ENCODE peak calls at places on chromosomes 7 and 10, in seven cellular contexts. I is NB4, T is prostate gland, H is uterus, X is tibial nerve, C is adrenal gland, O is A549. K is an unnamed sample.
A peak's percentile ranks its signal among the peaks of the same experiment; 100 is the strongest.

GRCh38 chr10:1215862-1216575 is 159.8 kb downstream of the WDR37 start:
- DNase-seq in X (no peak), I (no peak), T (no peak), H (no peak), O (no peak), C (no peak), K (no peak)

GRCh38 chr10:58511765-58512469 is 755 bp upstream of the BICC1 start:
- DNase-seq in C (peak; percentile 45), X (peak; percentile 23), O (peak; percentile 17), T (no peak), I (no peak), H (peak; percentile 13), K (no peak)

GRCh38 chr7:131653418-131654248 is 97.2 kb upstream of the PODXL start:
- DNase-seq in O (peak; percentile 47), T (no peak), C (no peak), H (peak; percentile 78), X (no peak), I (no peak), K (no peak)

GRCh38 chr7:135653285-135654080 is 8.8 kb upstream of the STMP1 start:
- DNase-seq in X (no peak), H (no peak), I (no peak), T (no peak), O (no peak), C (no peak), K (no peak)

GRCh38 chr10:88865281-88865876 is 13.7 kb upstream of the ANKRD22 start:
- DNase-seq in H (no peak), C (no peak), O (peak; percentile 17), X (no peak), T (peak; percentile 24), I (peak; percentile 65), K (no peak)

GRCh38 chr10:71629131-71629530 is 90.4 kb downstream of the C10orf105 start:
- DNase-seq in H (no peak), O (no peak), T (no peak), I (no peak), C (no peak), X (no peak), K (no peak)

GRCh38 chr7:44073664-44074348 is 8.4 kb upstream of the PGAM2 start:
- DNase-seq in I (peak; percentile 85), T (peak; percentile 70), C (peak; percentile 77), O (no peak), X (peak; percentile 35), H (peak; percentile 63), K (peak; percentile 17)

GRCh38 chr7:33903770-33904679 is 1.3 kb upstream of the BMPER start:
- DNase-seq in H (peak; percentile 62), X (peak; percentile 33), O (peak; percentile 54), T (no peak), C (peak; percentile 16), I (no peak), K (no peak)

GRCh38 chr7:117132385-117133120 is 179.3 kb downstream of the ST7 start:
- DNase-seq in C (no peak), T (no peak), I (no peak), X (no peak), H (no peak), O (peak; percentile 80), K (no peak)

GRCh38 chr10:88066319-88066718 is 202.9 kb downstream of the PTEN start:
- DNase-seq in O (no peak), X (no peak), T (no peak), I (peak; percentile 54), H (no peak), C (no peak), K (no peak)

GRCh38 chr10:50625663-50626062 is 1.9 kb upstream of the SGMS1 start:
- DNase-seq in T (no peak), H (no peak), C (no peak), I (peak; percentile 34), X (no peak), O (no peak), K (peak; percentile 57)

GRCh38 chr10:50623299-50624153 is at the start of gene SGMS1:
- DNase-seq in C (peak; percentile 90), O (peak; percentile 86), T (peak; percentile 80), I (peak; percentile 93), X (peak; percentile 73), H (peak; percentile 75), K (peak; percentile 82)

GRCh38 chr10:50622497-50623298 is 1.1 kb downstream of the SGMS1 start:
- DNase-seq in T (peak; percentile 32), C (peak; percentile 69), I (peak; percentile 55), O (peak; percentile 17), X (no peak), H (peak; percentile 32), K (peak; percentile 61)

GRCh38 chr10:50624866-50625491 is 1.2 kb upstream of the SGMS1 start:
- DNase-seq in H (peak; percentile 64), I (peak; percentile 87), X (peak; percentile 48), O (peak; percentile 86), C (peak; percentile 77), T (peak; percentile 74), K (peak; percentile 93)

GRCh38 chr10:50624154-50624865 is 554 bp upstream of the SGMS1 start:
- DNase-seq in O (peak; percentile 96), I (peak; percentile 97), X (peak; percentile 90), T (peak; percentile 92), C (peak; percentile 97), H (peak; percentile 95), K (peak; percentile 98)
- TF ChIP-seq POLR2A in O (peak; percentile 9), I (peak; percentile 36), X (peak; percentile 88), T (peak; percentile 53), C (peak; percentile 88), H (peak; percentile 60), K (peak; percentile 74)

GRCh38 chr10:43344051-43344450 is 27.4 kb upstream of the FXYD4 start:
- DNase-seq in X (no peak), T (no peak), C (no peak), H (no peak), O (no peak), I (no peak), K (no peak)
- TF ChIP-seq POLR2A in X (no peak), T (no peak), C (no peak), H (no peak), O (no peak), I (no peak), K (no peak)

GRCh38 chr7:16645593-16646426 is at the start of the genes ANKMY2 and BZW2:
- DNase-seq in X (peak; percentile 88), C (peak; percentile 95), H (peak; percentile 94), T (peak; percentile 93), O (peak; percentile 96), I (peak; percentile 99), K (peak; percentile 97)
- TF ChIP-seq POLR2A in X (peak; percentile 95), C (peak; percentile 97), H (peak; percentile 87), T (peak; percentile 92), O (peak; percentile 100), I (peak; percentile 98), K (peak; percentile 92)

DNA sequence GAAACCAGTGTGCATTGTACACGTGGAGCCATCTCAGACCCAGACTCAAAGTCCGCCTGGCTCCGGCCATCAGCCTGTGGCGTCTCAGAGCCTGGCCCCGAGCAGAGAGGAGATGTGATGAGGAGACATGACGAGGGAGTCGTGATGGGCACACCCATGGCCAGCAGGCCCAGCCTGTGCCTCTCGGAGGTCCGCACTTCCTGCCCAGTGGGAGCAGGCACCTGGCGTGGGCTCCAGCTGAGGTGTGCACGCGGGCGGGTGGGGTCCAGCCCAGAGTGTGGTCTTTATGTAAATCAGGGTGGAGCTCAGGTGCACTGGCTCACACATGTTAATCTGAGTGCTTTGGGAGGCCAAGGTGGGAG is 26.0 kb upstream of the GPR146 start:
- DNase-seq in H (no peak), O (no peak), T (no peak), I (no peak), X (no peak), C (no peak), K (no peak)
- TF ChIP-seq POLR2A in H (no peak), O (no peak), T (no peak), I (no peak), X (no peak), C (no peak), K (no peak)

GRCh38 chr10:7788640-7789335 is 811 bp downstream of the ATP5F1C start:
- DNase-seq in H (no peak), C (no peak), X (no peak), O (no peak), I (no peak), T (no peak), K (peak; percentile 43)

GRCh38 chr10:7789390-7789789 is 1.4 kb downstream of the ATP5F1C start:
- DNase-seq in O (no peak), X (no peak), T (no peak), C (peak; percentile 49), I (peak; percentile 12), H (no peak), K (peak; percentile 81)

GRCh38 chr10:7787150-7787856 is 490 bp downstream of the KIN start:
- DNase-seq in X (no peak), I (peak; percentile 11), O (no peak), H (no peak), C (no peak), T (no peak), K (peak; percentile 62)

GRCh38 chr10:7792541-7792940 is 4.6 kb downstream of the ATP5F1C start:
- DNase-seq in O (no peak), C (no peak), I (no peak), X (no peak), H (no peak), T (no peak), K (no peak)

GRCh38 chr10:7787857-7788639 is at the start of the genes ATP5F1C and KIN:
- DNase-seq in O (peak; percentile 96), T (peak; percentile 97), I (peak; percentile 90), C (peak; percentile 98), H (peak; percentile 98), X (peak; percentile 94), K (peak; percentile 97)
- TF ChIP-seq POLR2A in O (peak; percentile 86), T (peak; percentile 80), I (peak; percentile 84), C (peak; percentile 55), H (peak; percentile 43), X (no peak), K (peak; percentile 87)

GRCh38 chr10:63468947-63469346 is 3.2 kb upstream of the JMJD1C start:
- DNase-seq in T (no peak), X (no peak), I (no peak), O (no peak), C (no peak), H (no peak), K (no peak)

GRCh38 chr10:63467833-63468232 is 2.1 kb upstream of the JMJD1C start:
- DNase-seq in H (no peak), X (no peak), O (no peak), C (no peak), T (no peak), I (no peak), K (no peak)

GRCh38 chr10:63464402-63465292 is 1.1 kb downstream of the JMJD1C start:
- DNase-seq in C (no peak), O (peak; percentile 19), H (peak; percentile 38), T (no peak), I (no peak), X (no peak), K (peak; percentile 40)

GRCh38 chr10:63465293-63466167 is at the start of gene JMJD1C:
- DNase-seq in X (peak; percentile 55), C (peak; percentile 81), O (peak; percentile 89), I (peak; percentile 92), H (peak; percentile 72), T (peak; percentile 75), K (peak; percentile 91)

GRCh38 chr10:63466168-63466935 is 575 bp upstream of the JMJD1C start:
- DNase-seq in X (peak; percentile 26), H (peak; percentile 62), I (peak; percentile 82), T (peak; percentile 64), O (peak; percentile 70), C (peak; percentile 68), K (peak; percentile 78)
- TF ChIP-seq POLR2A in X (no peak), H (no peak), I (no peak), T (no peak), O (no peak), C (no peak), K (no peak)

GRCh38 chr7:24573008-24573553 is at the start of gene PALS2:
- DNase-seq in H (peak; percentile 62), O (peak; percentile 77), I (peak; percentile 89), X (peak; percentile 43), T (peak; percentile 63), C (peak; percentile 65), K (peak; percentile 81)
- TF ChIP-seq POLR2A in H (no peak), O (peak; percentile 65), I (peak; percentile 43), X (peak; percentile 17), T (peak; percentile 12), C (no peak), K (no peak)

GRCh38 chr7:123601530-123601929 is at the start of gene ASB15:
- DNase-seq in H (no peak), X (no peak), T (no peak), C (no peak), O (no peak), I (no peak), K (no peak)
- TF ChIP-seq POLR2A in H (no peak), X (no peak), T (no peak), C (no peak), O (no peak), I (no peak), K (no peak)

K was measured in erythroblast.